ENCODE peak calls at places on chromosomes 7 and 10, in four cellular contexts. Q is posterior vena cava, X is NCI-H460, N is A172. O is an unnamed sample.

GRCh38 chr7:148515237-148515636 is 75.3 kb upstream of the C7orf33 start:
- DNase-seq in Q (no peak), X (no peak), N (peak), O (no peak)

GRCh38 chr10:80172896-80173295 is 32.4 kb downstream of the ANXA11 start:
- DNase-seq in Q (peak), X (no peak), N (no peak), O (no peak)

GRCh38 chr7:47538846-47539311 is 43.0 kb downstream of the TNS3 start:
- DNase-seq in Q (peak), X (no peak), N (no peak), O (no peak)

GRCh38 chr7:16648551-16648950 is 2.6 kb downstream of the BZW2 start:
- DNase-seq in Q (no peak), X (no peak), N (no peak), O (no peak)

GRCh38 chr10:113709221-113709838 is 29.6 kb downstream of the CASP7 start:
- DNase-seq in Q (no peak), X (no peak), N (peak), O (peak)

GRCh38 chr7:6417408-6417807 is 30.3 kb downstream of the DAGLB start:
- DNase-seq in Q (no peak), X (no peak), N (no peak), O (no peak)

GRCh38 chr10:116826803-116827202 is 22.5 kb upstream of the ENO4 start:
- DNase-seq in Q (no peak), X (no peak), N (peak), O (no peak)

GRCh38 chr7:101200504-101200861 is 353 bp downstream of the MOGAT3 start:
- DNase-seq in Q (no peak), X (no peak), N (no peak), O (no peak)

GRCh38 chr10:110207805-110208613 is 604 bp downstream of the MXI1 start:
- DNase-seq in Q (peak), X (no peak), N (no peak), O (no peak)

GRCh38 chr7:83677180-83677866 is 28.4 kb upstream of the SEMA3E start:
- DNase-seq in Q (no peak), X (peak), N (peak), O (peak)